ENCODE peak calls at places on chromosomes 7 and 10, in nine cellular contexts. V, M, B, X, S, A, K, N and Y are unnamed samples.

GRCh38 chr7:22569586-22570321 is 69.8 kb upstream of the STEAP1B start:
- DNase-seq in A (no peak), B (no peak), V (no peak), X (no peak), K (no peak), S (no peak), M (no peak), N (no peak), Y (no peak)

GRCh38 chr7:45239486-45239885 is 81.9 kb downstream of the RAMP3 start:
- DNase-seq in M (no peak), S (peak), V (no peak), X (no peak), K (no peak), N (no peak), A (no peak), B (no peak), Y (no peak)

GRCh38 chr7:70700055-70700934 is 431.6 kb upstream of the GALNT17 start:
- DNase-seq in V (peak), A (no peak), M (no peak), B (no peak), S (no peak), N (no peak), K (no peak), X (no peak), Y (no peak)

GRCh38 chr10:36531621-36532020 is 593.8 kb upstream of the ANKRD30A start:
- DNase-seq in S (peak), M (no peak), A (no peak), B (no peak), X (no peak), N (no peak), V (no peak), K (no peak), Y (no peak)

GRCh38 chr7:98266840-98267239 is 14.6 kb upstream of the BRI3 start:
- DNase-seq in V (no peak), X (no peak), B (no peak), M (no peak), K (no peak), S (peak), A (no peak), N (no peak), Y (no peak)

GRCh38 chr7:92973964-92974363 is 137.6 kb upstream of the CDK6 start:
- DNase-seq in K (no peak), X (no peak), V (no peak), M (no peak), A (no peak), S (no peak), N (no peak), B (no peak), Y (no peak)

GRCh38 chr7:130365511-130366441 is 14.5 kb upstream of the CPA1 start:
- DNase-seq in K (no peak), V (no peak), S (peak), N (no peak), M (no peak), A (peak), B (peak), X (no peak), Y (no peak)

GRCh38 chr10:128629111-128630096 is 503.2 kb upstream of the MKI67 start:
- DNase-seq in M (no peak), N (no peak), V (no peak), A (no peak), K (no peak), B (peak), X (no peak), S (no peak), Y (no peak)

GRCh38 chr7:144656960-144657359 is 178.9 kb downstream of the TPK1 start:
- DNase-seq in B (no peak), A (no peak), V (no peak), M (no peak), N (no peak), S (no peak), K (no peak), X (no peak), Y (no peak)

GRCh38 chr7:147803625-147804024 is 786.9 kb upstream of the C7orf33 start:
- DNase-seq in V (no peak), K (no peak), S (no peak), N (no peak), M (no peak), A (no peak), X (no peak), B (no peak), Y (no peak)

GRCh38 chr7:142381727-142382409 is 124.0 kb upstream of the PRSS58 start:
- DNase-seq in S (no peak), X (no peak), N (no peak), M (no peak), B (no peak), V (no peak), K (no peak), A (no peak), Y (no peak)

GRCh38 chr10:71647526-71648354 is 71.8 kb downstream of the C10orf105 start:
- DNase-seq in V (no peak), X (no peak), B (no peak), A (no peak), K (no peak), S (no peak), M (no peak), N (no peak), Y (no peak)

GRCh38 chr10:110636932-110637557 is 7.1 kb upstream of the RBM20 start:
- DNase-seq in X (no peak), S (no peak), A (no peak), M (no peak), B (no peak), K (no peak), N (no peak), V (no peak), Y (no peak)

GRCh38 chr10:30455816-30456215 is 21.8 kb downstream of the MAP3K8 start:
- DNase-seq in K (no peak), B (no peak), M (no peak), A (no peak), S (no peak), V (peak), X (no peak), N (no peak), Y (peak)

GRCh38 chr10:43055991-43056567 is 20.8 kb upstream of the RET start:
- DNase-seq in M (no peak), K (no peak), A (no peak), B (peak), X (no peak), V (no peak), S (no peak), N (no peak), Y (no peak)

GRCh38 chr7:135434047-135434446 is 75.9 kb downstream of the CNOT4 start:
- DNase-seq in S (no peak), B (no peak), K (no peak), V (no peak), A (no peak), M (no peak), X (no peak), N (no peak), Y (no peak)

GRCh38 chr7:94237417-94237816 is 157.3 kb upstream of the COL1A2 start:
- DNase-seq in B (no peak), M (no peak), X (no peak), K (no peak), N (no peak), V (no peak), S (no peak), A (no peak), Y (no peak)

GRCh38 chr7:87528733-87529132 is 53.3 kb upstream of the ABCB4 start:
- DNase-seq in B (no peak), M (no peak), S (no peak), V (no peak), A (no peak), K (no peak), X (no peak), N (no peak), Y (no peak)

GRCh38 chr10:24469993-24470392 is 253.7 kb downstream of the ARHGAP21 start:
- DNase-seq in A (no peak), V (no peak), K (no peak), N (no peak), X (no peak), B (no peak), S (no peak), M (no peak), Y (no peak)

GRCh38 chr7:86913709-86914108 is 145.7 kb downstream of the ELAPOR2 start:
- DNase-seq in V (no peak), K (no peak), N (no peak), B (no peak), S (no peak), X (no peak), A (no peak), M (no peak), Y (no peak)

GRCh38 chr7:91468231-91468630 is 204.0 kb downstream of the FZD1 start:
- DNase-seq in S (no peak), B (no peak), V (no peak), X (no peak), N (no peak), K (no peak), A (no peak), M (no peak), Y (no peak)

GRCh38 chr7:151681726-151682125 is 162.0 kb upstream of the RHEB start:
- DNase-seq in S (no peak), A (no peak), K (no peak), X (no peak), V (no peak), B (peak), N (no peak), M (no peak), Y (no peak)

GRCh38 chr7:101567231-101567630 is 61.9 kb downstream of the MYL10 start:
- DNase-seq in A (no peak), S (peak), M (no peak), X (no peak), B (no peak), N (no peak), V (no peak), K (no peak), Y (no peak)

GRCh38 chr7:47371733-47372368 is 210.1 kb downstream of the TNS3 start:
- DNase-seq in A (peak), N (no peak), B (no peak), M (no peak), X (peak), K (no peak), V (no peak), S (peak), Y (no peak)

GRCh38 chr10:68900427-68901105 is 549 bp upstream of the DDX50 start:
- DNase-seq in S (no peak), N (no peak), A (no peak), X (peak), B (peak), V (no peak), K (no peak), M (peak), Y (no peak)

GRCh38 chr10:49633327-49634045 is 19.6 kb downstream of the CHAT start:
- DNase-seq in M (no peak), A (no peak), K (no peak), X (no peak), V (no peak), N (no peak), S (no peak), B (peak), Y (no peak)

GRCh38 chr7:152664636-152665035 is 11.3 kb downstream of the XRCC2 start:
- DNase-seq in A (no peak), M (no peak), K (no peak), B (no peak), S (no peak), X (no peak), N (no peak), V (no peak), Y (no peak)

GRCh38 chr7:98459529-98459928 is 58.6 kb upstream of the BAIAP2L1 start:
- DNase-seq in N (no peak), M (no peak), V (no peak), B (no peak), K (no peak), X (no peak), S (no peak), A (no peak), Y (no peak)